ENCODE peak calls at places on chromosomes 11 and 22, in four cellular contexts. B, R, T and K are unnamed samples. For H3K36me3 and H3K9me3, the result is how much of the 10 kb centered on the place peaks cover.

GRCh38 chr22:48574776-48575566 is 1252.7 kb downstream of the BRD1 start:
- DNase-seq in B (peak), R (peak), T (peak), K (peak)

GRCh38 chr11:114197799-114198500 is 98.2 kb upstream of the NNMT start:
- DNase-seq in B (peak), R (peak), T (peak), K (peak)

GRCh38 chr11:119615003-119615878 is 113.8 kb downstream of the NECTIN1 start:
- DNase-seq in B (no peak), R (no peak), T (peak), K (peak)

GRCh38 chr11:19520681-19521080 is 192.0 kb upstream of the NAV2 start:
- DNase-seq in B (no peak), R (no peak), T (no peak), K (no peak)

GRCh38 chr22:43152355-43153071 is 1.2 kb downstream of the TSPO start:
- DNase-seq in B (peak), R (peak), T (peak), K (peak)

GRCh38 chr22:39814899-39815298 is 78.7 kb downstream of the ENTHD1 start:
- DNase-seq in B (no peak), R (no peak), T (peak), K (no peak)

GRCh38 chr11:77660947-77661346 is 23.4 kb upstream of the CLNS1A start:
- DNase-seq in B (no peak), R (no peak), T (no peak), K (no peak)

GRCh38 chr11:122229611-122230386 is 113.8 kb upstream of the BLID start:
- DNase-seq in B (no peak), R (no peak), T (no peak), K (peak)

GRCh38 chr22:41030891-41031290 is 61.5 kb upstream of the EP300 start:
- DNase-seq in B (no peak), R (no peak), T (peak), K (peak)

GRCh38 chr22:17431179-17431578 is 61.9 kb downstream of the CECR2 start:
- DNase-seq in B (no peak), R (no peak), T (peak), K (no peak)

GRCh38 chr11:12983331-12983730 is 25.8 kb upstream of the RASSF10 start:
- DNase-seq in B (no peak), R (no peak), T (no peak), K (no peak)

GRCh38 chr22:39180566-39180965 is 28.1 kb upstream of the CBX7 start:
- DNase-seq in B (no peak), R (no peak), T (no peak), K (no peak)

GRCh38 chr22:40261783-40262182 is 84.1 kb downstream of the TNRC6B start:
- DNase-seq in B (peak), R (peak), T (no peak), K (no peak)

GRCh38 chr11:121909571-121909970 is 206.4 kb downstream of the BLID start:
- DNase-seq in B (no peak), R (no peak), T (no peak), K (no peak)

GRCh38 chr22:41469218-41469851 is 418 bp downstream of the ACO2 start:
- DNase-seq in B (no peak), R (no peak), T (no peak), K (no peak)

GRCh38 chr11:75196426-75196825 is 44.1 kb upstream of the TPBGL start:
- DNase-seq in B (no peak), R (no peak), T (no peak), K (no peak)

GRCh38 chr22:39422101-39422500 is 22.5 kb downstream of the TAB1 start:
- DNase-seq in B (no peak), R (peak), T (no peak), K (no peak)

GRCh38 chr11:128501576-128502549 is 85.5 kb downstream of the ETS1 start:
- DNase-seq in B (no peak), R (no peak), T (no peak), K (peak)

GRCh38 chr11:20127671-20128527 is 32.4 kb downstream of the DBX1 start:
- DNase-seq in B (peak), R (peak), T (peak), K (peak)

GRCh38 chr22:46086577-46087335 is 63.6 kb upstream of the PPARA start:
- DNase-seq in B (peak), R (peak), T (no peak), K (peak)

GRCh38 chr11:127412234-127412633 is 411.7 kb upstream of the KIRREL3 start:
- DNase-seq in B (peak), R (peak), T (no peak), K (no peak)

GRCh38 chr11:20095189-20095588 is 65.1 kb downstream of the DBX1 start:
- DNase-seq in B (no peak), R (no peak), T (no peak), K (no peak)

GRCh38 chr11:76762867-76763572 is 20.1 kb upstream of the TSKU start:
- DNase-seq in B (no peak), R (no peak), T (no peak), K (no peak)

GRCh38 chr22:41256898-41257260 is 16.1 kb upstream of the CHADL start:
- DNase-seq in B (no peak), R (no peak), T (peak), K (no peak)

GRCh38 chr11:19868871-19869270 is 156.2 kb downstream of the NAV2 start:
- DNase-seq in B (no peak), R (no peak), T (no peak), K (peak)

GRCh38 chr11:128784059-128784804 is 82.9 kb downstream of the KCNJ1 start:
- DNase-seq in B (no peak), R (no peak), T (no peak), K (no peak)

GRCh38 chr22:39576027-39576426 is 5.5 kb downstream of the CACNA1I start:
- DNase-seq in B (no peak), R (no peak), T (no peak), K (no peak)

GRCh38 chr11:57903441-57904123 is 120.1 kb upstream of the OR9Q1 start:
- DNase-seq in B (peak), R (peak), T (no peak), K (peak)

GRCh38 chr22:38201718-38202436 is at the start of gene MAFF:
- DNase-seq in B (peak), R (peak), T (peak), K (peak)

GRCh38 chr11:8813658-8814057 is 97.3 kb upstream of the AKIP1 start:
- DNase-seq in B (peak), R (peak), T (peak), K (peak)

GRCh38 chr22:32308191-32308590 is 49.5 kb upstream of the RFPL3 start:
- DNase-seq in B (no peak), R (no peak), T (no peak), K (no peak)

GRCh38 chr11:12123177-12123576 is 12.8 kb downstream of the MICAL2 start:
- DNase-seq in B (no peak), R (no peak), T (peak), K (no peak)

GRCh38 chr22:34760276-34761008 is 305.5 kb upstream of the ISX start:
- DNase-seq in B (no peak), R (peak), T (no peak), K (no peak)

GRCh38 chr11:77024745-77025144 is 9.5 kb upstream of the B3GNT6 start:
- DNase-seq in B (no peak), R (no peak), T (no peak), K (no peak)

GRCh38 chr22:33747576-33748180 is 172.6 kb downstream of the LARGE1 start:
- DNase-seq in B (no peak), R (no peak), T (no peak), K (no peak)

GRCh38 chr11:93089474-93090102 is 108.2 kb downstream of the SLC36A4 start:
- DNase-seq in B (no peak), R (no peak), T (peak), K (peak)

GRCh38 chr22:42169055-42169469 is 38.5 kb upstream of the CYP2D6 start:
- DNase-seq in B (no peak), R (no peak), T (peak), K (peak)

DNA sequence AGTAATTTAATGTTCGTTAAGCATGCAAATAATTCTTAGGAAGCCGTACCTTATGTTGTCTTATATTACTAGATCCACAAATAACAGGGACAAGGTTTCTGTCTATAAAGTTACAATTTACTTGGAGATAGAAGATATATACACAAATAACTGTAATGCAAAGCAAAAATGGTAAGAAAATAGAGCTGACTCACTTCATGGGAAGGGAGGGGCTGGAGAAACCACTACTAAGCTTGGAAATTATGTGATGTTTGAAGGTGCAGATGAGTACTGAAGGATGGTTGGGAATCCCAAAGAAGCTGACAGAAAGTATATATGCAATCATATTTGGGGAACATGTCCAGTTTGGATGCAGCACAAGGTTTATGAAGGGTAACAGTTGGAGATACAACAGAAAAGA is 4.0 kb downstream of the NPAT start:
- DNase-seq in B (no peak), R (no peak), T (no peak), K (no peak)
- H3K36me3 ChIP-seq in B (under half), R (under half), T (under half), K (under half)

GRCh38 chr11:126054882-126055281 is 7.8 kb downstream of the CDON start:
- DNase-seq in B (no peak), R (no peak), T (no peak), K (no peak)

GRCh38 chr11:126051117-126051516 is 11.5 kb downstream of the CDON start:
- DNase-seq in B (no peak), R (no peak), T (no peak), K (no peak)

GRCh38 chr11:126054412-126054811 is 8.3 kb downstream of the CDON start:
- DNase-seq in B (no peak), R (no peak), T (no peak), K (no peak)

GRCh38 chr11:126049159-126049558 is 13.5 kb downstream of the CDON start:
- DNase-seq in B (no peak), R (no peak), T (no peak), K (no peak)

DNA sequence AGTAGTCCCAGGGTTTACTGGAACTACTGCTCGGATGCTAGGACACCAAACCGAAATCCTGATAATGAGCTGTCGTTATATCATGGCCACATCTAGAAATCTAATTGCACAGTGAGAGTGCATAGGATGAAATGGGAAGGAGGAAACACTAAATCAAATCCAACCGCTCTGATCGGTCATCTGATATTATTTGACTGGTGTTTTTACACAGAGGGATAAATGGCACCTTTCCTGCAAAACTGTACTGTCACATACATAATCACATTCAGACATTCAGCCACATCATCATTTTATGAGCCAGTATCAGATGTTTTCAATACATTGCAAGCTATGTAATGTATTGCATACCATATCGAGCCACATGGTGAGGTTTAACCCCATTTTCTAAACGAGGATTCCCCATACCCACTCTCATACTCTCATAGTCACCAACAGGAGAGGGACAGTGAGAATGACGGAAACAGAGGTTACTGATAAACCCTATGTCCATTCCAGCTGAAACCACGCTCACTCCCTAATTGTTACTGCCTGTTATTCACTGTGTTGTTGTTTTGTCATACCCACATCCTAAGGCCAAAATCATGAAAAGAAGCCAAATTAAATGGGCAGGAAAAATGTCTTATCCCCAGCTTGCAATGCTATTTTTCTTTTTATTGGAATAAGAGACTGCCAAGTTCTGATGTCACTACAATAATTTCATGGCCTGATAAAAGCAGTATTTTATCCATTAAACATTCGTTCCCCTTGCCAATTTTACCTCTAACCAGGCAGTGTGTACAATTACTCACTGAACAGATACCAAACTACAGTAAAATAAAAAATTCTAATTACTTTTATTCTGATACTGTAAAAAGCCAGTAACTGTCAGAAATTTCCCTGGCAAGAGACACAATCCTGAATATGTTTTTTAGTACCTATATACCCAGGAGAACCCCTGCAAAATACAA is 9.1 kb downstream of the CDON start:
- DNase-seq in B (no peak), R (no peak), T (no peak), K (peak)
- H3K4me3 ChIP-seq in B (no peak), R (no peak), T (no peak), K (no peak)

DNA sequence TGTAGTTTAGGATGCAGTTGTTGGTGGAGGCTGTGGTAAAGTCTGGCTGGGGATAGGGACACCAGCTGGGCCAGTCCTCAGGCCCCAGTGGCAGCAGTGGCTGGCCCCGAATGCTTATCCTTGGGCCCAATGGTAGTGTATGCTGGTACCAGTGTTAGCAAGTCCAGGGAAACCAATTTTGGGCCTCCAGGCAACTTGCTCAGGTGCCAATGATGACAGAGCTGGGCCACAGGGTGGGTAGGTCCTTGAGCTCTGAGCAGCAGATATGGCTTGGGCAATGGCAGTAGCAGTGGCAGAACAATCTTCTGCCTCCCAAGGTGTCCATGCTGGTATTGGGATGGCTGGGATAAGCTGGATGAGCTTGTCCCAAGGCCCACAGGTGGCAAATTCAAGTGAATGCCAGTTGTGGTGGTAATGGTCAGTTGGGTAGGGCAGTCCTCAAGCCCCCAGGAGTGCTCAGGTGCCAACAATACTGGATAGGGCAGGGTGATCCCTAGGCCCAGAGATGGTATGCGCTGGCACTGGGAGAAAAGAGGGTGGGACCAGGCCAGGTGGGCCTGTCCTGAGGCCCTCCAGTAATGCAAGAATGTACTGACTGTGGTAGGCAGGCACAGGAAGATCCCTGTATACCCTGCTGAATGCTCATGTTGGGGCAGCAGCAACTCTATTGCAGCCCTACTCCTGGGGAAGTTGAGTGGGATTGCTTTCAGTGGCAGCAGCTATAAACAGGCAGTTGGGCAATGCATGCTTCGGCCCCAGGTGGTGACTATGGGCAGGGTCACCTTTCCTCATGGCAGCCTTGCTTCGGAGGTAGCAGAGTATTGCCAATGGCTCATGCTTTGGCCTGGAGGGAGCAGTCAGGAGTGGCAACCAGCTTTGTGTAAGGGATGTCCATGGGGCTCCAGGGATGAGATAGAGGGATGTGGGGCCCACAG is 54.7 kb downstream of the KCNQ1OT1 start:
- DNase-seq in B (no peak), R (no peak), T (no peak), K (no peak)
- H3K9me3 ChIP-seq in B (under half), R (half or more), T (under half), K (half or more)

DNA sequence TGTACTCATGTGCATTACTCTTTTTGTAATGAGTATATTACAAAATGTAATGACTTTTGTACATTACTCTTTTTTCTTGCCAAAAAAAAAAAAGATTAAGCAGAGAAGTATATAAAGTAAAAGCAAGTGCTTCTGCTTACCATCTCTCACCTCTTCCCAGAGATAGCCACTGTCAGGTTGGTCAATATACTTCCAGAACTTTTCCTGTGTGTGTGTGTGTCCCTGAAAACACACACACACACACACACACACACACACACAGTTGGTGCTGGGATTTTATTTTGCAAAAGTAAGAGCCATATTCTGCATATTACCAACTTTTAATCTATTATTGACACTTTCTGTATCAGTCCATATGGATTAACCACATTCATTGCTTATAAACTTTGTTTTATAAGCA is 2.5 kb downstream of the IGLL5 start:
- DNase-seq in B (no peak), R (no peak), T (no peak), K (no peak)
- H3K36me3 ChIP-seq in B (under half), R (under half), T (under half), K (under half)

DNA sequence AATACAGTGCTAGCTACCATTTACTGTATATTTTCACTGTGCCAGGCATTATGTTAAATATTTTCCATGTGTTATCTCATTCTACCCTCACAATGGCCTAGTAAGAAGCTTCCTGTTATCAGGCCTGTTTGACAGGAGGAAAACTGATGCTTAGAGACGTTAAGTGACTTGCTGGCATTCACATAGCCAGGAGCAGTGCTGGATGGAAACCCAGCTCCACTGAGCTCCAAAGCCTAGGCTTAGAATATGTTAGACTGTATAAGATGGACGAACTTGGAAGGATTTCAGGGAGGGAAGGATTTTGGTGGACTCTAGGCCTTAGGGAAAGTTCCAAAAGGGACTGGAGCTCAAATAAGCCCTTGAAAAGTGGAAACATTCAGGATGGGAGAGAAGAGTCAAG is 2.1 kb downstream of the CD44 start:
- DNase-seq in B (no peak), R (no peak), T (no peak), K (no peak)
- H3K4me3 ChIP-seq in B (peak), R (peak), T (peak), K (peak)

GRCh38 chr11:17548444-17548843 is 1.4 kb downstream of the OTOG start:
- DNase-seq in B (no peak), R (no peak), T (no peak), K (no peak)

GRCh38 chr11:17546240-17546639 is 819 bp upstream of the OTOG start:
- DNase-seq in B (no peak), R (no peak), T (no peak), K (no peak)

GRCh38 chr11:17547932-17548331 is 873 bp downstream of the OTOG start:
- DNase-seq in B (no peak), R (no peak), T (no peak), K (no peak)

GRCh38 chr11:17544181-17544622 is at the start of gene USH1C:
- DNase-seq in B (peak), R (peak), T (no peak), K (peak)

DNA sequence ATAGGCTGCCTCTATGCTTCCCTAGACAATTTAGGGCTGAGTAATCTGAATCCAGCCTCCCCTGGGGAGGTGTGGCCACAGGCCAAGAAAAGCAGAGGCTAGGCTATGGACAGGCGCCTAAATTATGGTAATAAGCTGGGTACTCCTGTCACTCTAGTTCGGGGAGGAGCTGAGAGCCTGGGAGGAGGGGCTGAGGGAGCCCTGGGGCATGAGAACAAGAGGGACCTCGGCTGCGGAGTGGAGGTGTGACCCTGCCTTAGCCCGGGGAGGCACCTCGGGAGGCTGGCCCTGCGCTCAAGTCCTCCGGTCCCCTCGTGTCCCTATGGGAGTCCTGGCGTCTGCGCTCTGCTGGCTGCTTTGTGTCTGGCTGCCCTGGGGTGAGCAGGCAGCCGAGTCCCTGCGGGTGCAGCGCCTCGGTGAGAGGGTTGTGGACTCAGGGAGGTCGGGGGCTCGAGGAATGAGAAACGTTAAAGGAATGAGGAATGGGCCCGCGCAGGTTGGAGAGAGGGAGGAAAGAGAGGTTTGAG is at the start of gene OTOG:
- DNase-seq in B (no peak), R (no peak), T (no peak), K (peak)
- H3K9me3 ChIP-seq in B (under half), R (under half), T (under half), K (under half)